ENCODE peak calls at places on chromosomes 13 and 19, in five cellular contexts. One of them, this sample, is unnamed.
A peak's percentile ranks its signal among the peaks of the same experiment; 100 is the strongest.

GRCh38 chr13:76994281-76994680 is 2.4 kb downstream of the CLN5 start:
- DNase-seq in NCI-H345: no peak
- DNase-seq in EL: peak; percentile 5
- DNase-seq in M059J: no peak
- DNase-seq in AG08395: no peak
- DNase-seq in this sample: no peak

GRCh38 chr13:94246495-94246894 is 233.0 kb downstream of the DCT start:
- DNase-seq in NCI-H345: no peak
- DNase-seq in EL: no peak
- DNase-seq in M059J: no peak
- DNase-seq in AG08395: no peak
- DNase-seq in this sample: no peak

GRCh38 chr13:29182216-29182615 is 362.1 kb downstream of the MTUS2 start:
- DNase-seq in NCI-H345: no peak
- DNase-seq in EL: peak; percentile 9
- DNase-seq in M059J: no peak
- DNase-seq in AG08395: no peak
- DNase-seq in this sample: no peak

GRCh38 chr19:13865578-13866462 is 11.1 kb upstream of the NANOS3 start:
- DNase-seq in NCI-H345: no peak
- DNase-seq in EL: no peak
- DNase-seq in M059J: no peak
- DNase-seq in AG08395: no peak
- DNase-seq in this sample: peak; percentile 16

GRCh38 chr13:26503826-26504594 is 53.5 kb upstream of the WASF3 start:
- DNase-seq in NCI-H345: no peak
- DNase-seq in EL: no peak
- DNase-seq in M059J: no peak
- DNase-seq in AG08395: no peak
- DNase-seq in this sample: no peak

GRCh38 chr19:2529473-2529918 is 53.6 kb downstream of the GADD45B start:
- DNase-seq in NCI-H345: peak; percentile 33
- DNase-seq in EL: peak; percentile 97
- DNase-seq in M059J: peak; percentile 98
- DNase-seq in AG08395: peak; percentile 82
- DNase-seq in this sample: no peak

GRCh38 chr13:101267656-101268055 is 148.7 kb downstream of the NALCN start:
- DNase-seq in NCI-H345: no peak
- DNase-seq in EL: peak; percentile 24
- DNase-seq in M059J: peak; percentile 87
- DNase-seq in AG08395: peak; percentile 66
- DNase-seq in this sample: no peak

GRCh38 chr13:97843201-97843600 is 110.3 kb upstream of the IPO5 start:
- DNase-seq in NCI-H345: no peak
- DNase-seq in EL: no peak
- DNase-seq in M059J: no peak
- DNase-seq in AG08395: no peak
- DNase-seq in this sample: no peak

GRCh38 chr19:14339741-14340140 is 41.5 kb upstream of the ADGRE5 start:
- DNase-seq in NCI-H345: no peak
- DNase-seq in EL: no peak
- DNase-seq in M059J: no peak
- DNase-seq in AG08395: no peak
- DNase-seq in this sample: no peak

GRCh38 chr13:103350147-103350546 is 283.9 kb upstream of the SLC10A2 start:
- DNase-seq in NCI-H345: no peak
- DNase-seq in EL: no peak
- DNase-seq in M059J: no peak
- DNase-seq in AG08395: no peak
- DNase-seq in this sample: no peak

GRCh38 chr13:111278258-111278657 is 42.2 kb upstream of the TEX29 start:
- DNase-seq in NCI-H345: no peak
- DNase-seq in EL: no peak
- DNase-seq in M059J: no peak
- DNase-seq in AG08395: no peak
- DNase-seq in this sample: no peak

GRCh38 chr19:12611361-12611699 is 610 bp downstream of the ZNF791 start:
- DNase-seq in NCI-H345: peak; percentile 20
- DNase-seq in EL: peak; percentile 80
- DNase-seq in M059J: peak; percentile 83
- DNase-seq in AG08395: peak; percentile 84
- DNase-seq in this sample: no peak